ENCODE peak calls at places on chromosomes 11 and 22, in four cellular contexts. J is spleen, Y is MM.1S, W is astrocyte. Z is an unnamed sample.

GRCh38 chr11:10605941-10606381 is 37.5 kb upstream of the LYVE1 start:
- DNase-seq in Y (no peak), W (peak), J (peak), Z (peak)

GRCh38 chr11:61688368-61689163 is 8.4 kb downstream of the DAGLA start:
- DNase-seq in Y (no peak), W (peak), J (no peak), Z (peak)

GRCh38 chr11:71396548-71397123 is 51.6 kb downstream of the DHCR7 start:
- DNase-seq in W (no peak), Y (no peak), J (no peak), Z (no peak)

GRCh38 chr11:133710681-133711240 is 134.6 kb downstream of the SPATA19 start:
- DNase-seq in Y (no peak), W (no peak), J (no peak), Z (no peak)

GRCh38 chr11:23727821-23728220 is 769.0 kb upstream of the LUZP2 start:
- DNase-seq in J (no peak), Y (no peak), W (peak), Z (peak)

GRCh38 chr22:19951351-19951750 is 9.7 kb upstream of the TXNRD2 start:
- DNase-seq in J (no peak), Y (no peak), W (no peak), Z (no peak)

GRCh38 chr11:105181100-105181499 is 41.5 kb upstream of the CARD18 start:
- DNase-seq in J (no peak), W (peak), Y (no peak), Z (peak)

GRCh38 chr22:39179401-39179827 is 26.9 kb upstream of the CBX7 start:
- DNase-seq in Y (no peak), W (no peak), J (peak), Z (no peak)

GRCh38 chr11:26332572-26332915 is 614 bp downstream of the ANO3 start:
- DNase-seq in Y (no peak), W (peak), J (no peak), Z (no peak)

GRCh38 chr22:19181786-19182471 is 3.4 kb upstream of the SLC25A1 start:
- DNase-seq in W (no peak), J (no peak), Y (no peak), Z (peak)

GRCh38 chr11:18775492-18776292 is 15.9 kb downstream of the PTPN5 start:
- DNase-seq in W (peak), J (no peak), Y (peak), Z (peak)

GRCh38 chr11:41947392-41947791 is 487.9 kb upstream of the LRRC4C start:
- DNase-seq in W (no peak), Y (no peak), J (no peak), Z (no peak)

GRCh38 chr22:32706149-32706548 is 95.4 kb upstream of the TIMP3 start:
- DNase-seq in J (no peak), Y (no peak), W (no peak), Z (no peak)

GRCh38 chr11:73648629-73649046 is 2.3 kb downstream of the PLEKHB1 start:
- DNase-seq in J (no peak), Y (no peak), W (no peak), Z (no peak)

GRCh38 chr22:47092896-47093311 is 330.5 kb downstream of the TBC1D22A start:
- DNase-seq in J (no peak), Y (no peak), W (peak), Z (peak)

GRCh38 chr11:22163394-22163797 is 29.5 kb upstream of the ANO5 start:
- DNase-seq in Y (peak), W (no peak), J (peak), Z (no peak)

GRCh38 chr11:67268036-67268683 is 1.9 kb downstream of the GRK2 start:
- DNase-seq in J (peak), Y (peak), W (no peak), Z (no peak)

GRCh38 chr22:49788492-49788891 is 39.2 kb downstream of the BRD1 start:
- DNase-seq in J (peak), W (no peak), Y (no peak), Z (peak)

GRCh38 chr22:27475548-27475897 is 326.0 kb downstream of the MN1 start:
- DNase-seq in W (no peak), J (no peak), Y (no peak), Z (no peak)

GRCh38 chr11:123187670-123188507 is 7.2 kb downstream of the CLMP start:
- DNase-seq in Y (no peak), W (peak), J (no peak), Z (no peak)

GRCh38 chr11:60985991-60986915 is 14.8 kb downstream of the CD6 start:
- DNase-seq in Y (peak), J (peak), W (peak), Z (no peak)

GRCh38 chr11:80815752-80816453 is 1375.1 kb upstream of the TENM4 start:
- DNase-seq in W (no peak), J (no peak), Y (peak), Z (no peak)

GRCh38 chr11:132234878-132235277 is 864.5 kb downstream of the NTM start:
- DNase-seq in W (peak), Y (no peak), J (no peak), Z (peak)

GRCh38 chr11:47469411-47470179 is 20.7 kb upstream of the RAPSN start:
- DNase-seq in W (no peak), J (peak), Y (no peak), Z (peak)

GRCh38 chr11:125112235-125112604 is 794 bp upstream of the TMEM218 start:
- DNase-seq in J (peak), Y (no peak), W (no peak), Z (no peak)
- H3K4me3 ChIP-seq in J (no peak), Y (peak), W (peak), Z (peak)

DNA sequence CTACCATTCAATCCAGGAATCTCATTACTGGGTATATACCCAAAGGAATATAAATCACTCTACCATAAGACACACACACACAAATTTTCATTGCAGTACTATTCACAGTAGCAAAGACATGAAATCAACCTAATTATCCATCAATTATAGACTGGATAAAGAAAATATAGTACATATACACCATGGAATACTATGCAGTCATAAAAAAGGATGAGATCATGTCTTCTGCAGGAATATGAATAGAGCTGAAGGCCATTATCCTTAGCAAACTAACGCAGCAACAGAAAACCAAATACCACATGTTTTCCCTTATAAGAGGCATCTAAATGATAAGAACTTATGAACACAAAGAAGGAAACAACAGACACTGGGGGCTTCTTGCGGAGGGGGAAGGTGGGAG is 15.5 kb upstream of the C11orf58 start:
- DNase-seq in Y (no peak), W (no peak), J (no peak), Z (no peak)
- TF ChIP-seq CTCF in Y (no peak), W (no peak), J (no peak), Z (no peak)

GRCh38 chr11:1848640-1849265 is 4.1 kb upstream of the LSP1 start:
- DNase-seq in J (peak), W (no peak), Y (no peak), Z (no peak)
- H3K4me3 ChIP-seq in J (no peak), W (no peak), Y (no peak), Z (no peak)

GRCh38 chr11:127493330-127493729 is 492.8 kb upstream of the KIRREL3 start:
- DNase-seq in Y (peak), J (no peak), W (peak), Z (peak)
- TF ChIP-seq CTCF in Y (peak), J (no peak), W (peak), Z (peak)

DNA sequence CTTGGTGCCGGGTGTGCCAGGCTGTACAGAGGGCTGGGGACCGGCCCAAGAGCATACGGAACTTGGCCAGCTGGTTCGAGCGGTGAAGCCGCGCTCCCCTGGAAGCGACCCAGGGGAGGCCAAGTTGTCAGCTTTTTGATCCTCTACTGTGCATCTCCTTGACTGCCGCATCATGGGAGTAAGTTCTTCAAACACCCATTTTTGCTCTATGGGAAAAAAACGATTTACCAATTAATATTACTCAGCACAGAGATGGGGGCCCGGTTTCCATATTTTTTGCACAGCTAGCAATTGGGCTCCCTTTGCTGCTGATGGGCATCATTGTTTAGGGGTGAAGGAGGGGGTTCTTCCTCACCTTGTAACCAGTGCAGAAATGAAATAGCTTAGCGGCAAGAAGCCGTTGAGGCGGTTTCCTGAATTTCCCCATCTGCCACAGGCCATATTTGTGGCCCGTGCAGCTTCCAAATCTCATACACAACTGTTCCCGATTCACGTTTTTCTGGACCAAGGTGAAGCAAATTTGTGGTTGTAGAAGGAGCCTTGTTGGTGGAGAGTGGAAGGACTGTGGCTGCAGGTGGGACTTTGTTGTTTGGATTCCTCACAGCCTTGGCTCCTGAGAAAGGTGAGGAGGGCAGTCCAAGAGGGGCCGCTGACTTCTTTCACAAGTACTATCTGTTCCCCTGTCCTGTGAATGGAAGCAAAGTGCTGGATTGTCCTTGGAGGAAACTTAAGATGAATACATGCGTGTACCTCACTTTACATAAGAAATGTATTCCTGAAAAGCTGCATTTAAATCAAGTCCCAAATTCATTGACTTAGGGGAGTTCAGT is 2.1 kb downstream of the FUT4 start:
- DNase-seq in W (no peak), Y (no peak), J (no peak), Z (no peak)
- H3K4me3 ChIP-seq in W (peak), Y (no peak), J (no peak), Z (peak)

GRCh38 chr22:25777870-25778269 is 35.9 kb downstream of the MYO18B start:
- DNase-seq in J (no peak), W (peak), Y (no peak), Z (peak)
- TF ChIP-seq CTCF in J (peak), W (peak), Y (peak), Z (peak)

DNA sequence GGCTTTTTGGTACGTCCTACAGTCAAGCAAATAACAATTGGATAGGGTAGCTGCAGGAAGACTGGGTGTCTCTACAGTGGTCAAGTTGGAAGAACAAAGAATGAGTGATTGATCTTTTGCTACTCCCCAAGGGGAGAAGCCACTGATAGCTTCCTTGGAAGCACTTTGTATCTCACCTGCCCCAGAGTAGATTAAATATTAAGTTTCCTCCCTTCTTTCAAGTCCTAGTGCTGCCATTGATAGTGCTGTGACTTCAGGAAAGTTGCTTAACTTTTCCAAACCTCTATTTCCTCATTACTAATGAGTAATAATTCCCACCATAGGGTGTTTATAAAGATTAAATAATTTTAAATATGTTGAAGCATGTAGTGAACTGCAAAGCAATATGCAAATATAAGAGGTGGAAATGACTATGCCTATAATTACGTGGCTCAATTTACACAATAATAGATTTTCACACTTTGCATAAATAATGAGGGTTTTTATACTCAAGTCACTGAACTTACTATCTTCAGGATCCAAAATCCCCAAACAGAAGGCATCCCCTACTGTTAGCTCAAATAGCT is 35.5 kb upstream of the EHF start:
- DNase-seq in W (no peak), J (no peak), Y (no peak), Z (no peak)
- H3K4me3 ChIP-seq in W (no peak), J (no peak), Y (no peak), Z (no peak)